ENCODE peak calls at places on chromosome 13, in eight cellular contexts. B, Q, V, P, W, M, T and I are unnamed samples.
A peak's percentile ranks its signal among the peaks of the same experiment; 100 is the strongest.

GRCh38 chr13:33139186-33139585 is 123.0 kb downstream of the KL start:
- DNase-seq in W (no peak), Q (no peak), M (peak; percentile 54), B (no peak), V (peak; percentile 85), P (no peak), T (no peak), I (no peak)

GRCh38 chr13:114101325-114101821 is 31.1 kb downstream of the RASA3 start:
- DNase-seq in P (peak; percentile 42), W (no peak), V (peak; percentile 34), T (no peak), B (no peak), Q (peak; percentile 62), M (peak; percentile 19), I (no peak)

GRCh38 chr13:73714522-73714921 is 419.7 kb downstream of the KLF12 start:
- DNase-seq in B (no peak), T (no peak), P (no peak), Q (no peak), M (no peak), V (no peak), W (no peak), I (no peak)

GRCh38 chr13:66312312-66313087 is 917.6 kb downstream of the PCDH9 start:
- DNase-seq in T (peak; percentile 76), V (no peak), B (no peak), M (no peak), W (no peak), Q (no peak), P (no peak), I (no peak)

GRCh38 chr13:73303858-73304257 is 245.1 kb downstream of the KLF5 start:
- DNase-seq in M (no peak), V (no peak), Q (peak; percentile 53), W (no peak), P (peak; percentile 68), T (no peak), B (no peak), I (no peak)

GRCh38 chr13:60591348-60591747 is 194.3 kb downstream of the TDRD3 start:
- DNase-seq in Q (no peak), V (no peak), W (no peak), M (no peak), T (peak; percentile 86), P (no peak), B (no peak), I (no peak)

GRCh38 chr13:30125422-30126073 is 181.8 kb downstream of the KATNAL1 start:
- DNase-seq in P (no peak), T (peak; percentile 94), V (no peak), M (no peak), Q (no peak), B (no peak), W (no peak), I (no peak)

GRCh38 chr13:94272038-94272437 is 207.4 kb downstream of the DCT start:
- DNase-seq in P (no peak), M (no peak), B (no peak), V (no peak), W (no peak), T (no peak), Q (no peak), I (no peak)

GRCh38 chr13:106118996-106119395 is 416.5 kb downstream of the EFNB2 start:
- DNase-seq in M (no peak), W (no peak), V (no peak), P (no peak), Q (no peak), B (no peak), T (peak; percentile 17), I (no peak)

GRCh38 chr13:45055198-45055901 is 65.0 kb upstream of the GTF2F2 start:
- DNase-seq in B (no peak), M (no peak), P (peak; percentile 48), V (no peak), Q (no peak), W (no peak), T (peak; percentile 85), I (no peak)
- H3K4me3 ChIP-seq in B (no peak overlapping the region), M (no peak overlapping the region), P (no peak overlapping the region), V (no peak overlapping the region), Q (no peak overlapping the region), W (no peak overlapping the region), T (no peak overlapping the region), I (no peak overlapping the region)

GRCh38 chr13:110479648-110480047 is 81.9 kb downstream of the RAB20 start:
- DNase-seq in P (no peak), V (peak; percentile 76), M (no peak), B (no peak), W (peak; percentile 33), Q (no peak), T (no peak), I (no peak)
- H3K27me3 ChIP-seq in P (no peaks in the 10 kb centered on the region), V (no peaks in the 10 kb centered on the region), M (no peaks in the 10 kb centered on the region), B (no peaks in the 10 kb centered on the region), W (no peaks in the 10 kb centered on the region), Q (no peaks in the 10 kb centered on the region), T (no peaks in the 10 kb centered on the region), I (no peaks in the 10 kb centered on the region)

DNA sequence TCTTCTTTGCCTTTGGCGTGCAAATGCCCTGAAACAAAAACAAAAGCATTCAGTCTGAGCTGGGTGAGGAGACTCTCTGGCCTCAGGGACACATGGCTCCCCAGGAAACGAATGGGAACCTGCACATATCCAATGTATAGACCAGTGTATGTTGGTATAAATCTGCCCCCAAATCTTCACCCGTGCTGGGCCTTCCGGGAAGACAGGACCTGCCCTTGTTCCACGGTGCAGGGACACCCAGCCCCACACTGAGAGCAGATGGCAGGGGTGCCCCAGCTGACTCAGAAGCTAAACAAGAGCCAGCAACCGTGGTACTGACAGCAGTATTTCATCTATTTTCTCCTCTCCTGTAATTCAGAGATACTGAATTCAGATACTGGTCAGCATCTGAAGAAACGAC is 42.4 kb downstream of the CARS2 start:
- DNase-seq in T (no peak), P (no peak), M (no peak), Q (no peak), V (no peak), W (no peak), B (no peak), I (no peak)
- H3K36me3 ChIP-seq in T (peaks cover 47% of the 10 kb centered on the region), P (peaks cover 78% of the 10 kb centered on the region), M (peaks cover 2% of the 10 kb centered on the region), Q (peaks cover 89% of the 10 kb centered on the region), V (peaks cover 75% of the 10 kb centered on the region), W (peaks cover 27% of the 10 kb centered on the region), B (peaks cover 66% of the 10 kb centered on the region), I (peaks cover 6% of the 10 kb centered on the region)

GRCh38 chr13:20191902-20192469 is 752 bp downstream of the GJB2 start:
- DNase-seq in M (no peak), Q (peak; percentile 81), T (peak; percentile 30), B (no peak), W (peak; percentile 76), P (no peak), V (no peak), I (peak; percentile 71)
- H3K4me3 ChIP-seq in M (peak overlapping the region; percentile 67), Q (peak overlapping the region; percentile 78), T (peak overlapping the region; percentile 55), B (peak overlapping the region; percentile 44), W (peak overlapping the region; percentile 74), P (peak overlapping the region; percentile 48), V (peak overlapping the region; percentile 40), I (peak overlapping the region; percentile 39)